ENCODE peak calls at places on chromosomes 11 and 22, in four cellular contexts. One of them, this sample, is unnamed. For H3K4me1, the result is how much of the 10 kb centered on the place peaks cover.

GRCh38 chr11:37942081-37942480 is 1344.0 kb upstream of the RAG2 start:
- DNase-seq in heart right ventricle: no peak
- DNase-seq in spleen: no peak
- DNase-seq in mesendoderm: no peak
- DNase-seq in this sample: no peak

GRCh38 chr11:8259316-8259995 is 4.2 kb downstream of the LMO1 start:
- DNase-seq in heart right ventricle: no peak
- DNase-seq in spleen: peak
- DNase-seq in mesendoderm: no peak
- DNase-seq in this sample: peak

GRCh38 chr11:106022795-106023275 is 795 bp upstream of the MSANTD4 start:
- DNase-seq in heart right ventricle: no peak
- DNase-seq in spleen: no peak
- DNase-seq in mesendoderm: no peak
- DNase-seq in this sample: no peak

GRCh38 chr11:62142043-62142375 is 18.2 kb downstream of the INCENP start:
- DNase-seq in heart right ventricle: no peak
- DNase-seq in spleen: peak
- DNase-seq in mesendoderm: no peak
- DNase-seq in this sample: no peak

GRCh38 chr22:50255607-50256006 is 4.5 kb upstream of the HDAC10 start:
- DNase-seq in heart right ventricle: no peak
- DNase-seq in spleen: no peak
- DNase-seq in mesendoderm: no peak
- DNase-seq in this sample: no peak

GRCh38 chr11:67353317-67354313 is at the start of gene POLD4:
- DNase-seq in heart right ventricle: peak
- DNase-seq in spleen: peak
- DNase-seq in mesendoderm: peak
- DNase-seq in this sample: peak

GRCh38 chr22:49492756-49493251 is 334.9 kb downstream of the BRD1 start:
- DNase-seq in heart right ventricle: no peak
- DNase-seq in spleen: no peak
- DNase-seq in mesendoderm: no peak
- DNase-seq in this sample: no peak

GRCh38 chr11:135069043-135069442 is 657.0 kb upstream of the B3GAT1 start:
- DNase-seq in heart right ventricle: no peak
- DNase-seq in spleen: no peak
- DNase-seq in mesendoderm: peak
- DNase-seq in this sample: no peak

GRCh38 chr11:65356394-65356972 is 1.9 kb downstream of the TIGD3 start:
- DNase-seq in heart right ventricle: no peak
- DNase-seq in spleen: no peak
- DNase-seq in mesendoderm: no peak
- DNase-seq in this sample: no peak

GRCh38 chr11:13595166-13595565 is 73.3 kb upstream of the FAR1 start:
- DNase-seq in heart right ventricle: no peak
- DNase-seq in spleen: no peak
- DNase-seq in mesendoderm: no peak
- DNase-seq in this sample: no peak

GRCh38 chr11:92852946-92853345 is 116.5 kb upstream of the MTNR1B start:
- DNase-seq in heart right ventricle: peak
- DNase-seq in spleen: no peak
- DNase-seq in mesendoderm: peak
- DNase-seq in this sample: no peak

GRCh38 chr11:9527481-9528140 is 45.9 kb upstream of the WEE1 start:
- DNase-seq in heart right ventricle: no peak
- DNase-seq in spleen: no peak
- DNase-seq in mesendoderm: no peak
- DNase-seq in this sample: no peak

GRCh38 chr11:80727315-80727714 is 1286.5 kb upstream of the TENM4 start:
- DNase-seq in heart right ventricle: no peak
- DNase-seq in spleen: no peak
- DNase-seq in mesendoderm: peak
- DNase-seq in this sample: no peak

GRCh38 chr11:57303990-57304579 is 20.7 kb downstream of the TNKS1BP1 start:
- DNase-seq in heart right ventricle: no peak
- DNase-seq in spleen: no peak
- DNase-seq in mesendoderm: no peak
- DNase-seq in this sample: no peak

GRCh38 chr11:10725114-10725906 is 25.7 kb upstream of the CTR9 start:
- DNase-seq in heart right ventricle: no peak
- DNase-seq in spleen: no peak
- DNase-seq in mesendoderm: no peak
- DNase-seq in this sample: no peak

GRCh38 chr11:114154271-114155047 is 94.9 kb downstream of the ZBTB16 start:
- DNase-seq in heart right ventricle: no peak
- DNase-seq in spleen: no peak
- DNase-seq in mesendoderm: no peak
- DNase-seq in this sample: no peak

GRCh38 chr11:2515401-2516275 is 70.8 kb downstream of the KCNQ1 start:
- DNase-seq in heart right ventricle: peak
- DNase-seq in spleen: peak
- DNase-seq in mesendoderm: no peak
- DNase-seq in this sample: peak

GRCh38 chr22:50544746-50545253 is 899 bp upstream of the KLHDC7B start:
- DNase-seq in heart right ventricle: no peak
- DNase-seq in spleen: peak
- DNase-seq in mesendoderm: no peak
- DNase-seq in this sample: no peak

GRCh38 chr11:12815150-12815523 is 140.9 kb downstream of the TEAD1 start:
- DNase-seq in heart right ventricle: no peak
- DNase-seq in spleen: no peak
- DNase-seq in mesendoderm: no peak
- DNase-seq in this sample: no peak

GRCh38 chr11:20873054-20873453 is 203.7 kb downstream of the NELL1 start:
- DNase-seq in heart right ventricle: no peak
- DNase-seq in spleen: no peak
- DNase-seq in mesendoderm: peak
- DNase-seq in this sample: no peak

GRCh38 chr11:106127604-106128003 is 50.1 kb downstream of the AASDHPPT start:
- DNase-seq in heart right ventricle: no peak
- DNase-seq in spleen: no peak
- DNase-seq in mesendoderm: no peak
- DNase-seq in this sample: no peak

GRCh38 chr22:42945736-42946135 is 69.2 kb downstream of the PACSIN2 start:
- DNase-seq in heart right ventricle: no peak
- DNase-seq in spleen: no peak
- DNase-seq in mesendoderm: peak
- DNase-seq in this sample: peak

GRCh38 chr11:103544874-103545273 is 435.6 kb downstream of the DYNC2H1 start:
- DNase-seq in heart right ventricle: no peak
- DNase-seq in spleen: no peak
- DNase-seq in mesendoderm: no peak
- DNase-seq in this sample: no peak

GRCh38 chr11:43992834-43993637 is 50.6 kb downstream of the C11orf96 start:
- DNase-seq in heart right ventricle: no peak
- DNase-seq in spleen: peak
- DNase-seq in mesendoderm: no peak
- DNase-seq in this sample: no peak

GRCh38 chr22:22168190-22168940 is 76.2 kb upstream of the VPREB1 start:
- DNase-seq in heart right ventricle: no peak
- DNase-seq in spleen: no peak
- DNase-seq in mesendoderm: peak
- DNase-seq in this sample: no peak

DNA sequence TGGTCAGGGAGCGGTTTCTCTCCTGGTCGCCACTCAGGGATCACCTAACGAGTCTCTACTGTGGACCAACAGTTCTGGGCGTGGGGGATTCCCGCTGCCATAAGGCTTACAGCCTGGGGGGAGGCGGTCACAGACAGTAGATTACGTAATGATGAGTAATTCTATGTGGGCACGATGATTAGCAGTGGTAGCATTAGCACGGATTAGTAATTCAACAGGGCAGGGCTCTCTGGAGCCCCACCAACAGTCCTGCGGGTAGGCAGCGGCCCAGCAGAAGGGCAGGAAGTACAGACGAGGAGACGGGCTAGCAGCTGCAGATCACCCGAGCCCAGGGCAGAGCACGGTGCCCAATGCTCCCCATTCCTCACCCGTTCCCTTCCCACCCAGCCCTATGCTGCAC is 3.6 kb downstream of the SHISAL1 start:
- DNase-seq in heart right ventricle: no peak
- DNase-seq in spleen: no peak
- DNase-seq in mesendoderm: no peak
- DNase-seq in this sample: peak
- H3K4me1 ChIP-seq in heart right ventricle: under half
- H3K4me1 ChIP-seq in spleen: under half
- H3K4me1 ChIP-seq in mesendoderm: under half
- H3K4me1 ChIP-seq in this sample: under half

DNA sequence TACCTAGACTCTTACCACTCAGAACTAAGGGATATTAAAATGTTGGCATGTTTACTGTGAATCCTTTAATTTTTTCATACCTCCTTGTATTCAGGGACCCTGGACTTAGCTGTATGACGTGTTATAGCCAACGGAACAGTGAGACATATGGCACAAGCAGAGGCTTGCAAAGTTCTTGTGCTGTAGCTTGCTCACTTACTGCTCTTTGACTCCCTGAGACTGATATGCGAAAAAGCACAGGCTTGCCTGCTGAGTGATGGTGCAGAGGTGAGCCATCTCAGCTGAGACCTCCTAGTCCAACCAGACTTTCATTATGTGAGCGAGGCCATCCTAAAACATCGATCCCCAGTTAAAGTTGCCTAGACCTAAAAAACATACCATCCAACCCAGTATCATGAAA is 811.0 kb downstream of the METTL15 start:
- DNase-seq in heart right ventricle: no peak
- DNase-seq in spleen: no peak
- DNase-seq in mesendoderm: no peak
- DNase-seq in this sample: no peak
- H3K4me3 ChIP-seq in heart right ventricle: no peak
- H3K4me3 ChIP-seq in spleen: no peak
- H3K4me3 ChIP-seq in mesendoderm: no peak
- H3K4me3 ChIP-seq in this sample: no peak

DNA sequence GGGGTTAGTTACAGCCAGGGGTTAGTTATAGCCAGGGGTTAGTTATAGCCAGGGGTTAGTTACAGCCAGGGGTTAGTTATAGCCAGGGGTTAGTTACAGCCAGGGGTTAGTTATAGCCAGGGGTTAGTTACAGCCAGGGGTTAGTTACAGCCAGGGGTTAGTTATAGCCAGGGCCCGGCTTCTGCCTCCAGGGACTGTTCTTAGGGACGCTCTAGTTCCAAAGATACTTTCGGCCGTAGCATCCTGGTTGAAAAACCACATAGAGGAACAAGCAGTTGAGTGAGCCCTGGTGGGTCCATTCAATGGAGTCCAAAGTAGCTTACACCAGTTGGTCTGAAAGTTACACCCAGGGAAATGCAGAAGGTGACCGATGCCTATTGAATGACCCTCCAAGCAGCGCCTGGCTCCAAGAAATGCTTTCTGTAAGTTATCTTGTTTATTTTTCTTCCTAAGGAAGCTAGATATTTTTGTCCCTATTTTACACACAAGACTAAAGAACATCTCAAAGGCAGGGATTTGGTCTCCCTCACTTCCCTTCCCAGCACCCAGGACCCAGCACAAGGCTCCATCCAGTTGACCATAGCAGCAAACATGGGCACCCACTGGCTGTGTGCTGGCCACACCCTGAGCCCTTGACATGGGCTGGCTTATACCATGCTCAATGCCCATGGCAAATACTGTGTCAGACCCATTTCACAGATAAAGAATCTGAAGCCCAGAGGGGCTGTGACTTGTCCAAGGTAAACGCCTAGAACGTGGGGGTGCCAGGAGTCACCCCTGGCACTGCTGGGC is 49.7 kb upstream of the SHISAL1 start:
- DNase-seq in heart right ventricle: peak
- DNase-seq in spleen: peak
- DNase-seq in mesendoderm: no peak
- DNase-seq in this sample: no peak
- H3K4me1 ChIP-seq in heart right ventricle: half or more
- H3K4me1 ChIP-seq in spleen: under half
- H3K4me1 ChIP-seq in mesendoderm: under half
- H3K4me1 ChIP-seq in this sample: half or more

GRCh38 chr11:17694711-17695110 is 24.7 kb upstream of the MYOD1 start:
- DNase-seq in heart right ventricle: no peak
- DNase-seq in spleen: no peak
- DNase-seq in mesendoderm: no peak
- DNase-seq in this sample: no peak
- H3K4me3 ChIP-seq in heart right ventricle: no peak
- H3K4me3 ChIP-seq in spleen: no peak
- H3K4me3 ChIP-seq in mesendoderm: no peak
- H3K4me3 ChIP-seq in this sample: no peak

GRCh38 chr22:30934053-30934452 is 34.5 kb downstream of the MORC2 start:
- DNase-seq in heart right ventricle: no peak
- DNase-seq in spleen: no peak
- DNase-seq in mesendoderm: no peak
- DNase-seq in this sample: no peak
- H3K4me1 ChIP-seq in heart right ventricle: under half
- H3K4me1 ChIP-seq in spleen: under half
- H3K4me1 ChIP-seq in mesendoderm: under half
- H3K4me1 ChIP-seq in this sample: under half

GRCh38 chr22:45684169-45684568 is 12.5 kb downstream of the ATXN10 start:
- DNase-seq in heart right ventricle: no peak
- DNase-seq in spleen: no peak
- DNase-seq in mesendoderm: no peak
- DNase-seq in this sample: no peak
- H3K4me3 ChIP-seq in heart right ventricle: no peak
- H3K4me3 ChIP-seq in spleen: no peak
- H3K4me3 ChIP-seq in mesendoderm: no peak
- H3K4me3 ChIP-seq in this sample: no peak

DNA sequence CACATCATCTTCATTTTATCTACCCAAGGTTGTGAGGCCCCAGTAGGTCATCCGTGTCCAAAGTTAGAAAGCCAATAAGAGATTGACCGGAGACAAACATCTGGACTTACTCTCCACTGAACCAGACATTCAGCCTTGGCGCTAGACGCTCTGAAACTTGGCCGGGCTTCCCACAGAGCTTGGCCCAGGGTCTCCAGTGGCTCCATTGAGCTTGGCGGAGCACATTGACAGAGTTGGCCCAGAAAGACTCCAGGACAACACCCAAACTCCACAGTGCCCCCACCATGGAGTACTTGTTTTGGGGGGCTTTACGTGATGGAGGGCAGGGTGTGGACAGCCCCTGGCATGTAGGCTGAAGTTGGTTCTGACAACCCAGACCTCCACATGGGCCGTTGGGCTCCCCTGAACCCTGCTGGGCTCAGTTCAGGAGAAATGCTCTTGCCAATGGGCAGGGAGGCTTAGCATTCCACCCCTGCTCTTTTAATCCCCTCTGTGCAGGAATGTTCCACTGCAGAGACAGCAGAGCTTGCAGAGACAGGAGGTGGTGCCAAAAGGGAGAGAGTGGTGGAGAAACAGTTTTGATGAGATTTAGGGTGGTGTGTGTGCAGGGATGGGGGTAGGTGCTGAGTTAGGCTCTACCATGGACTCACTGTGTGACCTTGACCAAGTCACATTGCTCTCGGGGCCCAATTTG is 102.4 kb upstream of the TIMP3 start:
- DNase-seq in heart right ventricle: peak
- DNase-seq in spleen: no peak
- DNase-seq in mesendoderm: no peak
- DNase-seq in this sample: no peak
- H3K4me1 ChIP-seq in heart right ventricle: under half
- H3K4me1 ChIP-seq in spleen: under half
- H3K4me1 ChIP-seq in mesendoderm: under half
- H3K4me1 ChIP-seq in this sample: under half

GRCh38 chr11:34185926-34186841 is 80.8 kb downstream of the NAT10 start:
- DNase-seq in heart right ventricle: no peak
- DNase-seq in spleen: no peak
- DNase-seq in mesendoderm: peak
- DNase-seq in this sample: no peak
- H3K4me3 ChIP-seq in heart right ventricle: no peak
- H3K4me3 ChIP-seq in spleen: no peak
- H3K4me3 ChIP-seq in mesendoderm: no peak
- H3K4me3 ChIP-seq in this sample: no peak

GRCh38 chr22:20572132-20572802 is 64.9 kb downstream of the MED15 start:
- DNase-seq in heart right ventricle: no peak
- DNase-seq in spleen: peak
- DNase-seq in mesendoderm: no peak
- DNase-seq in this sample: no peak
- H3K4me1 ChIP-seq in heart right ventricle: half or more
- H3K4me1 ChIP-seq in spleen: under half
- H3K4me1 ChIP-seq in mesendoderm: under half
- H3K4me1 ChIP-seq in this sample: under half

This sample was measured in ascending aorta.